ENCODE peak calls at places on chromosomes 6 and 20, in five cellular contexts. One of them, this sample, is unnamed.

GRCh38 chr6:17971128-17972073 is 16.0 kb downstream of the KIF13A start:
- DNase-seq in thyroid gland: peak
- DNase-seq in A549: no peak
- DNase-seq in Peyer's patch: no peak
- DNase-seq in uterus: peak
- DNase-seq in this sample: no peak

GRCh38 chr6:158165919-158166416 is 2.1 kb downstream of the SERAC1 start:
- DNase-seq in thyroid gland: no peak
- DNase-seq in A549: no peak
- DNase-seq in Peyer's patch: no peak
- DNase-seq in uterus: no peak
- DNase-seq in this sample: no peak

GRCh38 chr20:20837574-20838021 is 125.2 kb upstream of the RALGAPA2 start:
- DNase-seq in thyroid gland: peak
- DNase-seq in A549: peak
- DNase-seq in Peyer's patch: peak
- DNase-seq in uterus: peak
- DNase-seq in this sample: peak

GRCh38 chr20:370151-370600 is 10.4 kb upstream of the TRIB3 start:
- DNase-seq in thyroid gland: peak
- DNase-seq in A549: no peak
- DNase-seq in Peyer's patch: no peak
- DNase-seq in uterus: no peak
- DNase-seq in this sample: no peak

GRCh38 chr6:99467509-99468106 is 42.5 kb upstream of the PNISR start:
- DNase-seq in thyroid gland: no peak
- DNase-seq in A549: peak
- DNase-seq in Peyer's patch: no peak
- DNase-seq in uterus: no peak
- DNase-seq in this sample: no peak

GRCh38 chr6:150639823-150640331 is 40.2 kb downstream of the PLEKHG1 start:
- DNase-seq in thyroid gland: no peak
- DNase-seq in A549: no peak
- DNase-seq in Peyer's patch: no peak
- DNase-seq in uterus: no peak
- DNase-seq in this sample: no peak

GRCh38 chr20:16125810-16126209 is 447.4 kb downstream of the KIF16B start:
- DNase-seq in thyroid gland: peak
- DNase-seq in A549: no peak
- DNase-seq in Peyer's patch: no peak
- DNase-seq in uterus: no peak
- DNase-seq in this sample: no peak

GRCh38 chr20:44990425-44990824 is 24.1 kb downstream of the STK4 start:
- DNase-seq in thyroid gland: no peak
- DNase-seq in A549: no peak
- DNase-seq in Peyer's patch: no peak
- DNase-seq in uterus: no peak
- DNase-seq in this sample: no peak

GRCh38 chr6:16872543-16873230 is 111.4 kb upstream of the ATXN1 start:
- DNase-seq in thyroid gland: no peak
- DNase-seq in A549: no peak
- DNase-seq in Peyer's patch: no peak
- DNase-seq in uterus: no peak
- DNase-seq in this sample: no peak

GRCh38 chr6:865846-866245 is 172.9 kb upstream of the EXOC2 start:
- DNase-seq in thyroid gland: no peak
- DNase-seq in A549: no peak
- DNase-seq in Peyer's patch: no peak
- DNase-seq in uterus: no peak
- DNase-seq in this sample: no peak

GRCh38 chr6:868212-868611 is 175.3 kb upstream of the EXOC2 start:
- DNase-seq in thyroid gland: no peak
- DNase-seq in A549: no peak
- DNase-seq in Peyer's patch: no peak
- DNase-seq in uterus: no peak
- DNase-seq in this sample: no peak

GRCh38 chr6:871503-871902 is 178.6 kb upstream of the EXOC2 start:
- DNase-seq in thyroid gland: no peak
- DNase-seq in A549: no peak
- DNase-seq in Peyer's patch: no peak
- DNase-seq in uterus: no peak
- DNase-seq in this sample: no peak

GRCh38 chr6:867378-867777 is 174.4 kb upstream of the EXOC2 start:
- DNase-seq in thyroid gland: no peak
- DNase-seq in A549: no peak
- DNase-seq in Peyer's patch: no peak
- DNase-seq in uterus: no peak
- DNase-seq in this sample: no peak

DNA sequence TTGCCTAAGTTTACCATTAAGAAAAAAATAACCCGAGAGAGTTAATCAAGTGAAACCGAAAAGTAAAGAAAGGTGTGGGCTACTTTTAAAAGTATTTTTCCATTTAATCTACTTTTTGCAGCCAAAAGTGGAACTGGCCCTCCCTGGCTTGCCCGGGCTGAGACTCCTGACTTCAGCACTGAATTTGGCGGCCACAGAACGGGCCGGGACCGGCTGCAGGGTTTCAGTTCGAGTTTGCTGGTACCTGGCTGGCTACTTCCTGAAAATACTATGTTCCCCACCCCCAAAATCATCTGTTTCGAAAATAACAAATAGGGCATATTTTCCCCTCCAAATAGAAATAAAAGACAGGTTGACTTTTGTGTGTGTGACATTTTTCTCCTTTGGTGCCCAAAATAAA is 173.4 kb upstream of the EXOC2 start:
- DNase-seq in thyroid gland: no peak
- DNase-seq in A549: no peak
- DNase-seq in Peyer's patch: no peak
- DNase-seq in uterus: no peak
- DNase-seq in this sample: no peak
- H3K27ac ChIP-seq in thyroid gland: no peak
- H3K27ac ChIP-seq in A549: no peak
- H3K27ac ChIP-seq in Peyer's patch: no peak
- H3K27ac ChIP-seq in uterus: no peak
- H3K27ac ChIP-seq in this sample: no peak

DNA sequence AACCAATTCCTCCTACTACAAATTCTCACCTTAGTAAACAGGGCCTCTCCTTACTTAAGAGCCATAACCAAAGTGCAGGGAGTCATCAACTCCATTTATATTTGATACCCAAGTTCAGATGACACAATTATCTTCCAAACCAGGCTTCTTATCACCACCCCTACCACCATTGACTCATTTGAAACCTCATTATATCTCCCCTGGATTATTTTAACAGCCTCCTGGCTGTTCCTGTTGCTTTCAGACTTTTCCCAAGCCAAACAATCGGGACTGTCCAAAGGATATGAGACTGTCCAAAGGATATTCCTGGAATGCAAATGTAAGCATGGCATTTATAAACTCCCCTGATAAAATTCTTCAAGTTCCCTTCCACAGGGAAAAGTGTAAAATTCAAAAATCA is 394.3 kb downstream of the MAFB start:
- DNase-seq in thyroid gland: no peak
- DNase-seq in A549: no peak
- DNase-seq in Peyer's patch: no peak
- DNase-seq in uterus: no peak
- DNase-seq in this sample: no peak
- TF ChIP-seq POLR2A in thyroid gland: no peak
- TF ChIP-seq POLR2A in A549: no peak
- TF ChIP-seq POLR2A in Peyer's patch: no peak
- TF ChIP-seq POLR2A in uterus: no peak
- TF ChIP-seq POLR2A in this sample: no peak

DNA sequence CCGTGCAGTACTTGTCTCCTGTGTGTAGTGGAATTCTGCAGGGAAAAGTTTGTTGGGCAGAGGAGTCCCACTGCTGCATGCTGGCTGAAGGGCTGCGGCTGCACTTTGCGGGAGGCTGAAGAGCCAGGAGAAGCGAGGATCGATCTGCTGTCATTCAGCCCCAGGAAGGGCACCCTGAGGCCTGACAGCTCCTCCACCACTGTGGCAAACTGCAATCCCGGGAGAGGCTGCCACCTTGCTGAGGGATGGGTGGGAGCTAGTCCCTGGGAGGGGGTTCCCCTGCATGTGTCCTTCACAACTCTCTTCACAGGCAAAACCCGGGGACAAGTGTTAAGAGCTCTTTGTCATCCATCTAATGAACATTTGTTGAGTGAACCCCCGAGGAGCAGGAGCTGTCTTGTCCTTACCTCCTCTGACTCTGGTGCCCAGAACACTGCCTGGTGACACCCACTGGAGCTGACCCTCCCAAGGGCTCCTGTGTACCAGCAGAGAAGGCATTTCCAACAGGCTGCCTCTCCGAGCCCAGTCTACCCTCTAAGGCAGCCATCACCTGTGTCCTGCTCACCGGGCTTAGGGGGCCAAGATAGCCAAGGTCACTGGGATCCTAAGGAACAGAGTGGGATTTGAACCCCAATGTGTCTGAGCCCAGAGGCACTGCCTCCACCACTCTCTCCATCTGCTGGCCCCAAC is 17.7 kb downstream of the PCK1 start:
- DNase-seq in thyroid gland: no peak
- DNase-seq in A549: no peak
- DNase-seq in Peyer's patch: no peak
- DNase-seq in uterus: no peak
- DNase-seq in this sample: no peak
- H3K27ac ChIP-seq in thyroid gland: no peak
- H3K27ac ChIP-seq in A549: no peak
- H3K27ac ChIP-seq in Peyer's patch: no peak
- H3K27ac ChIP-seq in uterus: no peak
- H3K27ac ChIP-seq in this sample: no peak

GRCh38 chr6:37354526-37355384 is 972 bp downstream of the RNF8 start:
- DNase-seq in thyroid gland: peak
- DNase-seq in A549: peak
- DNase-seq in Peyer's patch: peak
- DNase-seq in uterus: peak
- DNase-seq in this sample: peak

GRCh38 chr6:37357288-37357687 is 3.5 kb downstream of the RNF8 start:
- DNase-seq in thyroid gland: no peak
- DNase-seq in A549: no peak
- DNase-seq in Peyer's patch: no peak
- DNase-seq in uterus: no peak
- DNase-seq in this sample: no peak

GRCh38 chr6:37352384-37352783 is 1.4 kb upstream of the RNF8 start:
- DNase-seq in thyroid gland: no peak
- DNase-seq in A549: no peak
- DNase-seq in Peyer's patch: no peak
- DNase-seq in uterus: no peak
- DNase-seq in this sample: no peak

GRCh38 chr6:37351027-37351426 is 2.8 kb upstream of the RNF8 start:
- DNase-seq in thyroid gland: no peak
- DNase-seq in A549: no peak
- DNase-seq in Peyer's patch: no peak
- DNase-seq in uterus: no peak
- DNase-seq in this sample: no peak

DNA sequence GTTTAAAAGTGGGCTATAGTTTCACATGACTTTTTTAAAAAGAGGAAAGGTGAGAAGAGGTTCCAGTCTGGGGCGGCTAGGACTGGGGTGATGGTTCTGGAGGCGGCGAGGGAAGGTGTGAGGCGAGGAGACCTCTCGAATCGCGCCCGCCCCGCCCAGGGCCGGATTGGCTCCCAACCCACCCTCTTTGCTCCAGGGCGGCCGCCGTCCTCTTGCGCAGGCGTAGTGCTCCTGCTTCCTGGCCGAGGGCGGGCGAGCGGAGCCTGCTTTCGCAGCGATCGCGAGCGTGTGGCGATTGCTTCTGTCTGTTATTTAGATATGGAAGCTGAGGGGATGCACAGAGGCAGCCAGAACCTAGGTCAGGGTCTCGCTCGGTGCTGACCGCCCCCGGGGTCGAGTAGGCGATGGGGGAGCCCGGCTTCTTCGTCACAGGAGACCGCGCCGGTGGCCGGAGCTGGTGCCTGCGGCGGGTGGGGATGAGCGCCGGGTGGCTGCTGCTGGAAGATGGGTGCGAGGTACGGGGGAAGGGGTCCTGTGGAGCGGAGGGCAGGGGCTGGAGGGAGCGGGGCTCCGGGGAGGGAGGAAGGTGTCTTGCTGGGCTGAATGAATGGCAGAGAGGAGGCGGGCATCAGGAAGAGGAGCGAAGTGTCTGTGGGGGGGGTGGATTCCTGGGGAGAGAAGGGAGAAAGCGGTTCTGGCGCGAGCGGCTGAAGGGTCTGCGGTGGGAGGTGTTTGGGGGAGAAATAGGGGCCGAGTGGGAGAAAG is at the start of gene RNF8:
- DNase-seq in thyroid gland: peak
- DNase-seq in A549: peak
- DNase-seq in Peyer's patch: peak
- DNase-seq in uterus: peak
- DNase-seq in this sample: peak
- TF ChIP-seq POLR2A in thyroid gland: peak
- TF ChIP-seq POLR2A in A549: peak
- TF ChIP-seq POLR2A in Peyer's patch: peak
- TF ChIP-seq POLR2A in uterus: peak
- TF ChIP-seq POLR2A in this sample: peak